ENCODE peak calls at places on chromosomes 6 and 20, in four cellular contexts. One of them, this sample, is unnamed.

GRCh38 chr6:75524322-75524972 is 30.8 kb upstream of the FILIP1 start:
- DNase-seq in neuronal stem cell: no peak
- DNase-seq in ovary: no peak
- DNase-seq in tibial artery: no peak
- DNase-seq in this sample: peak; percentile 70

GRCh38 chr6:89482136-89482535 is 49.2 kb downstream of the ANKRD6 start:
- DNase-seq in neuronal stem cell: no peak
- DNase-seq in ovary: no peak
- DNase-seq in tibial artery: no peak
- DNase-seq in this sample: no peak

GRCh38 chr20:37711987-37712961 is 18.4 kb downstream of the CTNNBL1 start:
- DNase-seq in ovary: no peak
- DNase-seq in neuronal stem cell: no peak
- DNase-seq in tibial artery: no peak
- DNase-seq in this sample: no peak

GRCh38 chr20:4087923-4088322 is 72.6 kb upstream of the RNF24 start:
- DNase-seq in ovary: no peak
- DNase-seq in neuronal stem cell: no peak
- DNase-seq in tibial artery: no peak
- DNase-seq in this sample: peak; percentile 52

GRCh38 chr6:154367839-154368695 is 11.5 kb upstream of the IPCEF1 start:
- DNase-seq in ovary: no peak
- DNase-seq in tibial artery: no peak
- DNase-seq in neuronal stem cell: no peak
- DNase-seq in this sample: peak; percentile 100

GRCh38 chr6:33585403-33586107 is 5.5 kb upstream of the BAK1 start:
- DNase-seq in neuronal stem cell: peak; percentile 78
- DNase-seq in tibial artery: peak; percentile 78
- DNase-seq in ovary: peak; percentile 90
- DNase-seq in this sample: peak; percentile 49

GRCh38 chr20:2697768-2698167 is 5.2 kb downstream of the EBF4 start:
- DNase-seq in ovary: no peak
- DNase-seq in neuronal stem cell: no peak
- DNase-seq in tibial artery: no peak
- DNase-seq in this sample: no peak

GRCh38 chr20:48015136-48015925 is 230.1 kb upstream of the SULF2 start:
- DNase-seq in tibial artery: no peak
- DNase-seq in ovary: no peak
- DNase-seq in neuronal stem cell: no peak
- DNase-seq in this sample: no peak

GRCh38 chr6:107715523-107716321 is 108.4 kb downstream of the SCML4 start:
- DNase-seq in tibial artery: no peak
- DNase-seq in ovary: no peak
- DNase-seq in neuronal stem cell: no peak
- DNase-seq in this sample: no peak

GRCh38 chr6:135675862-135676261 is 175.6 kb upstream of the PDE7B start:
- DNase-seq in tibial artery: no peak
- DNase-seq in neuronal stem cell: peak; percentile 56
- DNase-seq in ovary: no peak
- DNase-seq in this sample: peak; percentile 29

GRCh38 chr6:50030350-50030749 is 8.6 kb upstream of the DEFB110 start:
- DNase-seq in neuronal stem cell: no peak
- DNase-seq in ovary: no peak
- DNase-seq in tibial artery: no peak
- DNase-seq in this sample: no peak

GRCh38 chr6:104483225-104483834 is 376.4 kb downstream of the HACE1 start:
- DNase-seq in tibial artery: no peak
- DNase-seq in ovary: no peak
- DNase-seq in neuronal stem cell: no peak
- DNase-seq in this sample: peak; percentile 10

GRCh38 chr6:161169690-161170089 is 104.2 kb downstream of the AGPAT4 start:
- DNase-seq in tibial artery: no peak
- DNase-seq in neuronal stem cell: no peak
- DNase-seq in ovary: peak; percentile 63
- DNase-seq in this sample: peak; percentile 54

GRCh38 chr6:163625265-163625664 is 210.7 kb downstream of the QKI start:
- DNase-seq in ovary: no peak
- DNase-seq in neuronal stem cell: no peak
- DNase-seq in tibial artery: no peak
- DNase-seq in this sample: no peak

GRCh38 chr6:33949111-33949510 is 145.3 kb upstream of the MLN start:
- DNase-seq in tibial artery: no peak
- DNase-seq in neuronal stem cell: no peak
- DNase-seq in ovary: no peak
- DNase-seq in this sample: no peak

GRCh38 chr6:8556370-8557018 is 121.1 kb upstream of the SLC35B3 start:
- DNase-seq in neuronal stem cell: no peak
- DNase-seq in tibial artery: no peak
- DNase-seq in ovary: no peak
- DNase-seq in this sample: peak; percentile 97

GRCh38 chr6:33781105-33781975 is 7.6 kb downstream of the LEMD2 start:
- DNase-seq in neuronal stem cell: peak; percentile 71
- DNase-seq in ovary: no peak
- DNase-seq in tibial artery: no peak
- DNase-seq in this sample: peak; percentile 30

GRCh38 chr20:39874049-39874893 is 814.8 kb downstream of the MAFB start:
- DNase-seq in tibial artery: peak; percentile 81
- DNase-seq in ovary: peak; percentile 63
- DNase-seq in neuronal stem cell: peak; percentile 83
- DNase-seq in this sample: peak; percentile 75

DNA sequence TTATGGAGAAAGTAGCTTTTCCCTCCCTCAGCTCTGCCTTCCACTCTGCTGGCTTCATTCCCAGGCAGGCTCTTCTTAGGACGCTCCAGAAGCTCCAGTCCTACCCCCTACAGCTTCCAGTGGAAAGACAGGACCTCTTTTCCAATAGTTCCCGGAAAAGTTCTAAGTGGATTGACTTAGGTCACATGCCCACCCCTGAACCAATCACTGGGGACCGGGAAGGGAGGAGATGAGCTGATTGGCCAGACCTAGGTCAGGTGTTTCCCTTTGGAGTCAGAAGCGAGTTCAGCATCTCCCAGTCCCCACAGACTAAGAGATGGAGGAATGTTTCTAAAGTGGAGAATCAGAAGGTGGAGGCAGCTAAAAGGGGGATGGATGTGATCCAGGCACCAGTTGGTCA is 62.9 kb upstream of the KCNG1 start:
- DNase-seq in ovary: no peak
- DNase-seq in tibial artery: no peak
- DNase-seq in neuronal stem cell: no peak
- DNase-seq in this sample: no peak
- H3K27me3 ChIP-seq in ovary: no peaks in the 10 kb centered on the region
- H3K27me3 ChIP-seq in tibial artery: no peaks in the 10 kb centered on the region
- H3K27me3 ChIP-seq in neuronal stem cell: peaks cover 12% of the 10 kb centered on the region
- H3K27me3 ChIP-seq in this sample: peaks cover 2% of the 10 kb centered on the region

DNA sequence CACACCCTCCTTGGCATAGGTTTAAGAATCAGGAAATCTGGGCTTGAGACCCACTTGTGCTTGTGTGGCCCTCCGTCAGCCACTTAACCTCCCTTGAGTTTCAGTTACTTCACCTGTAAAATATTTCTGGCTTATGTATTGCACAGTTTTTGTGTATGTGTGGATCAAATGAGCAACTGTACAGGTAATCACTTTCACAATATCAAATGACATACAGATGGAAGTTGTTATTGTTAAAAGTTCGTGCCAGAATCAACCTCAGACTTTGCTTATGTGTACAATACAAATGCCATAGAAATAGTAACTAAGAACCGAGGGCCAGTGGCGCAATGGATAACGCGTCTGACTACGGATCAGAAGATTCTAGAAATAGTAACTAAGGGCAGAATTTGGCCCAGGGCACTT is 65.6 kb upstream of the KIF13A start:
- DNase-seq in ovary: no peak
- DNase-seq in neuronal stem cell: no peak
- DNase-seq in tibial artery: peak; percentile 49
- DNase-seq in this sample: peak; percentile 98
- H3K4me3 ChIP-seq in ovary: no peak overlapping the region
- H3K4me3 ChIP-seq in neuronal stem cell: no peak overlapping the region
- H3K4me3 ChIP-seq in tibial artery: peak overlapping the region; percentile 29
- H3K4me3 ChIP-seq in this sample: no peak overlapping the region

GRCh38 chr20:41670631-41671030 is 52.5 kb upstream of the CHD6 start:
- DNase-seq in tibial artery: no peak
- DNase-seq in neuronal stem cell: no peak
- DNase-seq in ovary: no peak
- DNase-seq in this sample: no peak

GRCh38 chr20:41672282-41672681 is 54.1 kb upstream of the CHD6 start:
- DNase-seq in ovary: no peak
- DNase-seq in tibial artery: no peak
- DNase-seq in neuronal stem cell: no peak
- DNase-seq in this sample: no peak

GRCh38 chr20:41668057-41668749 is 50.0 kb upstream of the CHD6 start:
- DNase-seq in tibial artery: no peak
- DNase-seq in neuronal stem cell: no peak
- DNase-seq in ovary: no peak
- DNase-seq in this sample: no peak

GRCh38 chr20:41669708-41670263 is 51.6 kb upstream of the CHD6 start:
- DNase-seq in neuronal stem cell: no peak
- DNase-seq in tibial artery: no peak
- DNase-seq in ovary: no peak
- DNase-seq in this sample: no peak

DNA sequence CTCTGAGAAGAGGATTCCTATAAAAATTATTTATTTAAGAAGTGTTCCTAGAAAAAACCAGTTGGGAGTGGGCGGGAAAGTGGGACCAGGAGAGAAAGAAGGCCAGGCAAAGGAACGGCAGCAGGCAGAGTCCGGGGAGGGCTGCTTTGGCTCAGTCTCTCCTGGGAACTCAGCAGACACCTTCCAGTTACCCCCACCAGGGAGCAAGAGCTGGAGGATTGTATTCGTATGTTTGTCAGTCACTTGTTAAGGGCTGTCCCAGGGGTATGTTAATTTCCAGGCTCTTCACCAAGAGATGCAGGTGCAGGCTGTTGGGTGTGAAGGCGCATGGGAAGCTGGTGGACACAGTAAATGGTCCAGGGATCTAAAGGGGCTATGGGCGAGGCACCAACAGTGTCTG is 53.0 kb upstream of the CHD6 start:
- DNase-seq in neuronal stem cell: no peak
- DNase-seq in ovary: no peak
- DNase-seq in tibial artery: no peak
- DNase-seq in this sample: no peak
- H3K27me3 ChIP-seq in neuronal stem cell: peaks cover 22% of the 10 kb centered on the region
- H3K27me3 ChIP-seq in ovary: no peaks in the 10 kb centered on the region
- H3K27me3 ChIP-seq in tibial artery: no peaks in the 10 kb centered on the region
- H3K27me3 ChIP-seq in this sample: peaks cover 1% of the 10 kb centered on the region

DNA sequence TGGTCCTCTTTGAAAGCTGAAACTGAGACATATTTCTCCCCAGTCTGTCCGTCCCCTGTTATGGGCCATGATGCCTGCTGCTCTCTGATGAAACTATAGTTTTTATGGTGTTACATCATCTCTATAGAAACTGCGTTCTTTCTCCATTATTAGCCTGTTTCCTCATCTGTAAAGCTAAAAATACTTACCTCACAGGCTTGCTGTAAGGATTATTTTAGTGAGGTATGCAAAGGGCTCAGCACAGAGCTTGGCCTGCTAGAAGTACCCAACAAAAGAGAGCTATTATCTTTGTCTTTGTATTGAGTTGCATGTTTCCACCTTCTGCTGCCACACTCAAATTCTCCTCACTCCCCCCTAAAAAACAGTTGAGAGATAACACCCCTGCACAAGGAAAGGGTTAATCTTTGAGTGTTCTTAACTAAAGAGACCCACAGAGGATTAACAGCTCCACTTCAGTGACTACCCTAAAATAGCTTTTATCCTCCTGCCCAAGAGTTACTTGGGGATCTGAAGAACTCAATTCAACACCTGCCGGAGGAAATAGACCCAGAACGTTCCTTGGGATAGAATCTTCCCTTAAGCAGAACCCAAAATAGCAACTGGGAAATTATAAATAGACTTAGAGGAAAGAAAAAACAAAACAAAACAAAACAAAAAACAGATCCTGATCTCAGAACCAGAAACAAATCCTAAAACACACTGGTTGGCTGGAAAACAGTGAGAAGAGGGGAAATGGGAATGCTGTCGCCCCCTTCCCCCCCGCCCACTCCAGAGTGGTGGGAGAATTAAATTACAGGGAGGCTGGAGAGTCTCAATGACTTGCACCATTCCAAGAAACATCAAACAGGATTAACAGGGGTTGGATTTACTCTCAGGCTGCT is 1.8 kb downstream of the PLAGL2 start:
- DNase-seq in neuronal stem cell: no peak
- DNase-seq in tibial artery: no peak
- DNase-seq in ovary: no peak
- DNase-seq in this sample: peak; percentile 70
- H3K4me3 ChIP-seq in neuronal stem cell: peak overlapping the region; percentile 99
- H3K4me3 ChIP-seq in tibial artery: peak overlapping the region; percentile 100
- H3K4me3 ChIP-seq in ovary: peak overlapping the region; percentile 91
- H3K4me3 ChIP-seq in this sample: peak overlapping the region; percentile 90

GRCh38 chr6:99614430-99615161 is 8.0 kb downstream of the PRDM13 start:
- DNase-seq in ovary: no peak
- DNase-seq in neuronal stem cell: no peak
- DNase-seq in tibial artery: no peak
- DNase-seq in this sample: no peak

GRCh38 chr6:99613705-99614429 is 7.2 kb downstream of the PRDM13 start:
- DNase-seq in tibial artery: no peak
- DNase-seq in neuronal stem cell: no peak
- DNase-seq in ovary: no peak
- DNase-seq in this sample: no peak

GRCh38 chr6:99611148-99611547 is 4.5 kb downstream of the PRDM13 start:
- DNase-seq in tibial artery: no peak
- DNase-seq in neuronal stem cell: no peak
- DNase-seq in ovary: no peak
- DNase-seq in this sample: peak; percentile 10

GRCh38 chr6:99612551-99613397 is 6.1 kb downstream of the PRDM13 start:
- DNase-seq in tibial artery: no peak
- DNase-seq in ovary: no peak
- DNase-seq in neuronal stem cell: no peak
- DNase-seq in this sample: no peak

GRCh38 chr6:99613398-99613704 is 6.7 kb downstream of the PRDM13 start:
- DNase-seq in ovary: peak; percentile 63
- DNase-seq in neuronal stem cell: peak; percentile 69
- DNase-seq in tibial artery: no peak
- DNase-seq in this sample: no peak
- H3K27me3 ChIP-seq in ovary: no peaks in the 10 kb centered on the region
- H3K27me3 ChIP-seq in neuronal stem cell: peaks cover 98% of the 10 kb centered on the region
- H3K27me3 ChIP-seq in tibial artery: peaks cover 9% of the 10 kb centered on the region
- H3K27me3 ChIP-seq in this sample: peaks cover 55% of the 10 kb centered on the region

GRCh38 chr6:158004696-158005095 is 23.0 kb downstream of the SYNJ2 start:
- DNase-seq in neuronal stem cell: no peak
- DNase-seq in ovary: peak; percentile 25
- DNase-seq in tibial artery: no peak
- DNase-seq in this sample: no peak

GRCh38 chr6:158003910-158004695 is 22.4 kb downstream of the SYNJ2 start:
- DNase-seq in ovary: no peak
- DNase-seq in neuronal stem cell: no peak
- DNase-seq in tibial artery: no peak
- DNase-seq in this sample: no peak

GRCh38 chr6:158002951-158003853 is 21.5 kb downstream of the SYNJ2 start:
- DNase-seq in neuronal stem cell: no peak
- DNase-seq in tibial artery: peak; percentile 74
- DNase-seq in ovary: peak; percentile 65
- DNase-seq in this sample: no peak

GRCh38 chr6:158000530-158001307 is 19.1 kb downstream of the SYNJ2 start:
- DNase-seq in ovary: peak; percentile 25
- DNase-seq in neuronal stem cell: no peak
- DNase-seq in tibial artery: no peak
- DNase-seq in this sample: no peak

GRCh38 chr6:158002249-158002950 is 20.7 kb downstream of the SYNJ2 start:
- DNase-seq in ovary: peak; percentile 31
- DNase-seq in neuronal stem cell: no peak
- DNase-seq in tibial artery: no peak
- DNase-seq in this sample: peak; percentile 94
- H3K4me3 ChIP-seq in ovary: no peak overlapping the region
- H3K4me3 ChIP-seq in neuronal stem cell: no peak overlapping the region
- H3K4me3 ChIP-seq in tibial artery: no peak overlapping the region
- H3K4me3 ChIP-seq in this sample: no peak overlapping the region